ENCODE peak calls at places on chromosome 7, in seven cellular contexts. J is neural crest cell, F is fibroblast of pulmonary artery, X is transverse colon, T is heart left ventricle, W is D721Med, K is Panc1. Y is an unnamed sample.

GRCh38 chr7:90968871-90969270 is 295.4 kb upstream of the FZD1 start:
- DNase-seq in J (no peak), F (peak; percentile 21), X (no peak), T (no peak), W (no peak), K (no peak), Y (no peak)

GRCh38 chr7:43679210-43680068 is 49.9 kb downstream of the COA1 start:
- DNase-seq in J (no peak), F (no peak), X (no peak), T (no peak), W (no peak), K (no peak), Y (peak; percentile 40)

GRCh38 chr7:28187012-28187411 is 6.4 kb upstream of the JAZF1 start:
- DNase-seq in J (no peak), F (no peak), X (no peak), T (no peak), W (no peak), K (no peak), Y (no peak)

GRCh38 chr7:17147409-17147808 is 151.0 kb upstream of the AHR start:
- DNase-seq in J (no peak), F (no peak), X (no peak), T (no peak), W (no peak), K (no peak), Y (no peak)

GRCh38 chr7:31782411-31782991 is 95.5 kb downstream of the PPP1R17 start:
- DNase-seq in J (peak; percentile 18), F (peak; percentile 71), X (no peak), T (no peak), W (no peak), K (peak; percentile 38), Y (peak; percentile 49)

GRCh38 chr7:7148799-7149481 is 33.4 kb upstream of the C1GALT1 start:
- DNase-seq in J (no peak), F (peak; percentile 37), X (no peak), T (no peak), W (no peak), K (no peak), Y (no peak)

GRCh38 chr7:141698247-141699015 is 3.5 kb downstream of the DENND11 start:
- DNase-seq in J (no peak), F (no peak), X (no peak), T (no peak), W (no peak), K (no peak), Y (no peak)

GRCh38 chr7:26397326-26397725 is 105.7 kb downstream of the SNX10 start:
- DNase-seq in J (no peak), F (no peak), X (no peak), T (no peak), W (peak; percentile 58), K (no peak), Y (no peak)

GRCh38 chr7:79452495-79453265 is 787 bp downstream of the MAGI2 start:
- DNase-seq in J (peak; percentile 19), F (peak; percentile 56), X (no peak), T (peak; percentile 29), W (no peak), K (no peak), Y (peak; percentile 16)

GRCh38 chr7:83882551-83882950 is 233.6 kb upstream of the SEMA3E start:
- DNase-seq in J (no peak), F (no peak), X (no peak), T (no peak), W (no peak), K (no peak), Y (no peak)

GRCh38 chr7:151310578-151310977 is 31.0 kb upstream of the NUB1 start:
- DNase-seq in J (no peak), F (peak; percentile 30), X (no peak), T (no peak), W (no peak), K (no peak), Y (no peak)

GRCh38 chr7:134395604-134396003 is 63.3 kb downstream of the AKR1B1 start:
- DNase-seq in J (no peak), F (no peak), X (no peak), T (no peak), W (no peak), K (no peak), Y (no peak)

GRCh38 chr7:36080843-36081242 is 72.2 kb upstream of the EEPD1 start:
- DNase-seq in J (no peak), F (no peak), X (no peak), T (no peak), W (no peak), K (no peak), Y (no peak)

GRCh38 chr7:149879271-149879711 is 5.5 kb downstream of the ATP6V0E2 start:
- DNase-seq in J (no peak), F (no peak), X (no peak), T (no peak), W (no peak), K (no peak), Y (no peak)

GRCh38 chr7:22728416-22729029 is 1.5 kb downstream of the IL6 start:
- DNase-seq in J (no peak), F (peak; percentile 86), X (no peak), T (no peak), W (no peak), K (no peak), Y (peak; percentile 51)

GRCh38 chr7:12685550-12685949 is 1.9 kb upstream of the ARL4A start:
- DNase-seq in J (peak; percentile 49), F (peak; percentile 74), X (no peak), T (no peak), W (no peak), K (no peak), Y (no peak)

GRCh38 chr7:46908770-46909169 is 673.1 kb downstream of the TNS3 start:
- DNase-seq in J (no peak), F (peak; percentile 87), X (no peak), T (no peak), W (no peak), K (no peak), Y (no peak)

GRCh38 chr7:144656960-144657359 is 178.9 kb downstream of the TPK1 start:
- DNase-seq in J (no peak), F (no peak), X (no peak), T (no peak), W (no peak), K (no peak), Y (no peak)

GRCh38 chr7:42348627-42349026 is 111.6 kb upstream of the GLI3 start:
- DNase-seq in J (no peak), F (no peak), X (no peak), T (no peak), W (no peak), K (no peak), Y (no peak)

GRCh38 chr7:74277636-74278035 is 11.6 kb upstream of the CLIP2 start:
- DNase-seq in J (no peak), F (no peak), X (no peak), T (no peak), W (no peak), K (no peak), Y (no peak)

GRCh38 chr7:151993977-151994676 is 31.3 kb upstream of the GALNT11 start:
- DNase-seq in J (no peak), F (no peak), X (no peak), T (no peak), W (no peak), K (no peak), Y (no peak)

GRCh38 chr7:123624527-123625183 is 23.0 kb downstream of the ASB15 start:
- DNase-seq in J (peak; percentile 32), F (peak; percentile 29), X (peak; percentile 34), T (no peak), W (no peak), K (peak; percentile 28), Y (peak; percentile 67)

GRCh38 chr7:116277070-116277469 is 66.7 kb downstream of the TES start:
- DNase-seq in J (no peak), F (no peak), X (no peak), T (no peak), W (no peak), K (no peak), Y (no peak)

GRCh38 chr7:51070163-51070562 is 246.4 kb downstream of the COBL start:
- DNase-seq in J (no peak), F (no peak), X (no peak), T (no peak), W (no peak), K (no peak), Y (no peak)

GRCh38 chr7:134368851-134369533 is 52.3 kb upstream of the SLC35B4 start:
- DNase-seq in J (no peak), F (peak; percentile 97), X (no peak), T (no peak), W (no peak), K (no peak), Y (no peak)

GRCh38 chr7:64908358-64908757 is 5.3 kb downstream of the ZNF273 start:
- DNase-seq in J (no peak), F (no peak), X (no peak), T (no peak), W (no peak), K (no peak), Y (no peak)

DNA sequence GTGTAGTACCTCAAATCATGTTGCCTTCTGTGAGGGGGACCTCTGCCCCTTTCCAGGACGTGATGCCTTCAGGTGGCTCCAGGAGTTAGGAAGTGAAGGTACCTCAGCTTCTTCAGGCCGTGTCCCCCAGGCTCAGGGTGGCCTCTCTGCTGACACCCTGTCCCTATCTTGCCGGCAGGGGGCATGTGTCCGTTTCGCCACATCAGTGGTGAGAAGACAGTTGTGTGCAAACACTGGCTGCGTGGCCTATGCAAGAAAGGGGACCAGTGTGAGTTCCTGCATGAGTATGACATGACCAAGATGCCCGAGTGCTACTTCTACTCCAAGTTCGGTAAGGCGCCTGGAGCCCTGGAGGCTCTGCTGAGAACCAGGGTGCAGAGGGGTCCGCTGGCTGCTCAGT is 9.2 kb downstream of the CPSF4 start:
- DNase-seq in J (no peak), F (no peak), X (no peak), T (no peak), W (no peak), K (no peak), Y (no peak)
- TF ChIP-seq CTCF in J (peak; percentile 19), F (no peak), X (no peak), T (no peak), W (no peak), K (no peak), Y (no peak)

GRCh38 chr7:127654404-127655392 is 2.7 kb downstream of the SND1 start:
- DNase-seq in J (no peak), F (no peak), X (no peak), T (no peak), W (no peak), K (no peak), Y (no peak)
- TF ChIP-seq CTCF in J (no peak), F (no peak), X (no peak), T (no peak), W (no peak), K (no peak), Y (no peak)

GRCh38 chr7:127600885-127601284 is 7.3 kb downstream of the FSCN3 start:
- DNase-seq in J (no peak), F (no peak), X (no peak), T (no peak), W (no peak), K (no peak), Y (no peak)

GRCh38 chr7:127592550-127592949 is 986 bp upstream of the FSCN3 start:
- DNase-seq in J (no peak), F (no peak), X (no peak), T (no peak), W (no peak), K (no peak), Y (no peak)

GRCh38 chr7:127594490-127594889 is 954 bp downstream of the FSCN3 start:
- DNase-seq in J (no peak), F (no peak), X (peak; percentile 15), T (no peak), W (no peak), K (no peak), Y (no peak)

GRCh38 chr7:127598318-127598717 is 4.8 kb downstream of the FSCN3 start:
- DNase-seq in J (no peak), F (no peak), X (no peak), T (no peak), W (no peak), K (no peak), Y (no peak)
- TF ChIP-seq CTCF in J (peak; percentile 35), F (peak; percentile 44), X (peak; percentile 14), T (no peak), W (peak; percentile 47), K (peak; percentile 68), Y (peak; percentile 33)

GRCh38 chr7:158110661-158111555 is 476.7 kb downstream of the PTPRN2 start:
- DNase-seq in J (no peak), F (no peak), X (no peak), T (no peak), W (no peak), K (no peak), Y (no peak)
- TF ChIP-seq CTCF in J (no peak), F (no peak), X (no peak), T (no peak), W (no peak), K (no peak), Y (no peak)

Y was measured in GM13977.